ENCODE peak calls at places on chromosomes 5 and 9, in six cellular contexts. E is gastrocnemius medialis, W is pancreas, S is endothelial cell of umbilical vein, H is IMR-90, Z is dorsolateral prefrontal cortex. U is an unnamed sample.

GRCh38 chr9:23849379-23849778 is 23.3 kb upstream of the ELAVL2 start:
- DNase-seq in E (no peak), W (no peak), S (no peak), H (no peak), Z (no peak), U (no peak)

GRCh38 chr9:122339579-122339978 is 31.2 kb upstream of the PTGS1 start:
- DNase-seq in E (no peak), W (no peak), S (no peak), H (no peak), Z (no peak), U (no peak)

GRCh38 chr5:155728146-155728856 is 598.7 kb upstream of the SGCD start:
- DNase-seq in E (no peak), W (peak; percentile 43), S (no peak), H (peak; percentile 16), Z (no peak), U (peak; percentile 2)

GRCh38 chr9:124015661-124016131 is 4.1 kb downstream of the LHX2 start:
- DNase-seq in E (no peak), W (no peak), S (no peak), H (no peak), Z (no peak), U (no peak)

GRCh38 chr5:333945-334344 is 12.4 kb downstream of the AHRR start:
- DNase-seq in E (no peak), W (no peak), S (no peak), H (no peak), Z (no peak), U (no peak)

GRCh38 chr9:121286973-121287721 is 19.2 kb downstream of the GSN start:
- DNase-seq in E (peak; percentile 74), W (peak; percentile 76), S (peak; percentile 98), H (peak; percentile 95), Z (no peak), U (peak; percentile 95)

GRCh38 chr9:137083418-137084004 is 3.3 kb upstream of the MAN1B1 start:
- DNase-seq in E (no peak), W (no peak), S (peak; percentile 79), H (peak; percentile 97), Z (peak; percentile 83), U (peak; percentile 95)

GRCh38 chr5:8340739-8341344 is 471.9 kb downstream of the MTRR start:
- DNase-seq in E (no peak), W (no peak), S (no peak), H (peak; percentile 23), Z (no peak), U (peak; percentile 6)

GRCh38 chr9:127915801-127916664 is 808 bp downstream of the ST6GALNAC4 start:
- DNase-seq in E (no peak), W (no peak), S (peak; percentile 26), H (no peak), Z (no peak), U (no peak)

GRCh38 chr5:35253582-35253981 is 23.3 kb upstream of the PRLR start:
- DNase-seq in E (no peak), W (no peak), S (no peak), H (no peak), Z (no peak), U (no peak)

GRCh38 chr5:150235548-150235895 is 45.7 kb downstream of the SLC6A7 start:
- DNase-seq in E (no peak), W (no peak), S (no peak), H (no peak), Z (no peak), U (no peak)

GRCh38 chr5:119220576-119221197 is 135.1 kb upstream of the TNFAIP8 start:
- DNase-seq in E (no peak), W (no peak), S (no peak), H (peak; percentile 4), Z (no peak), U (no peak)

GRCh38 chr9:134626141-134626423 is 15.5 kb upstream of the COL5A1 start:
- DNase-seq in E (no peak), W (no peak), S (no peak), H (no peak), Z (no peak), U (no peak)

GRCh38 chr5:170184007-170184687 is 48.6 kb upstream of the C5orf58 start:
- DNase-seq in E (no peak), W (peak; percentile 66), S (peak; percentile 65), H (peak; percentile 37), Z (peak; percentile 63), U (peak; percentile 39)

GRCh38 chr9:21985964-21986667 is 8.1 kb downstream of the CDKN2A start:
- DNase-seq in E (no peak), W (no peak), S (no peak), H (no peak), Z (no peak), U (no peak)

GRCh38 chr9:21988056-21988990 is 5.9 kb downstream of the CDKN2A start:
- DNase-seq in E (no peak), W (no peak), S (peak; percentile 29), H (no peak), Z (no peak), U (no peak)

GRCh38 chr9:21993007-21993406 is 1.2 kb downstream of the CDKN2A start:
- DNase-seq in E (no peak), W (no peak), S (no peak), H (no peak), Z (no peak), U (no peak)

GRCh38 chr9:21991039-21991959 is 2.9 kb downstream of the CDKN2A start:
- DNase-seq in E (no peak), W (no peak), S (no peak), H (no peak), Z (no peak), U (no peak)

DNA sequence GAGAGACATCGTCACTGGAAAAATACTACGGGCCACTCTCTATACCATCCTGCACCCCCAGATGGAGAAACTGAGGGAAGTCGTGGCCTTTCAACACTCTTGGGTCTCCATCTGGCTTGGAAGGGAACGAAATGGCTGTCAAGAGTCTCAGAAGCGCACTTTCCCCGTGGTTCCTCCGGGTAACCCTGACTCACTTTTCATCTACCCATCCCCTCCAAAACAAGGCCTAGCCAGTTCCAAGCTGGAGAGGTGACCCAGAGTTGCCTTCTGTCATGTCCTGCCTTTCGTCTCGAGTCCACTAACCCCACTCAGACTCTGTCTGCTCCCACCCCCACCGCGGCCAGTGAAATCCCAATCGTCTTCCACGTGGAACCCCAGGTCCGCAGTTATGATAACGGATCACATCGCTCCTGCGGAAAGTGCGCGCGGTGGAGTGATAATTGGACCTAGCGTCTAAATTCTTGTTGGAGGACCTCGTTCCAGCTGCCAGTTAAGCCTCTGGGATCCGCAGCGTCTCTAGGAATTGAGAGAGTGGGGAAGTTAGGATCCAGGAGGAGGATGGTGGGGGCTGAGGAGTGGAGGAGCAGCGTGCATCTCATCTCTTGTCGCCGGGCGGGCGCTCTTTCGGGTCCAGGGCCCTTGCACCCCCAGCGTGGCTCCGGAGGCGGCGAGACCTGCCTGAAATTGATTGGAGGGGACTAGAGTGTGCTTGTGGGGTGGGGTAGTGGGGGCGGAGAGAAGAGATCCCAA is 4.6 kb downstream of the CDKN2A start:
- DNase-seq in E (no peak), W (no peak), S (no peak), H (no peak), Z (no peak), U (no peak)
- H3K4me3 ChIP-seq in E (no peak overlapping the region), W (no peak overlapping the region), S (no peak overlapping the region), H (no peak overlapping the region), Z (no peak overlapping the region), U (peak overlapping the region; percentile 5)

GRCh38 chr5:117588611-117589010 is 1014.0 kb upstream of the SEMA6A start:
- DNase-seq in E (no peak), W (no peak), S (no peak), H (no peak), Z (no peak), U (peak; percentile 8)

GRCh38 chr5:117594165-117594564 is 1019.5 kb upstream of the SEMA6A start:
- DNase-seq in E (peak; percentile 13), W (no peak), S (no peak), H (no peak), Z (peak; percentile 54), U (peak; percentile 12)

GRCh38 chr5:117587111-117587510 is 1012.5 kb upstream of the SEMA6A start:
- DNase-seq in E (no peak), W (no peak), S (no peak), H (no peak), Z (no peak), U (no peak)

GRCh38 chr5:117590944-117591343 is 1016.3 kb upstream of the SEMA6A start:
- DNase-seq in E (no peak), W (no peak), S (no peak), H (peak; percentile 8), Z (no peak), U (peak; percentile 18)
- TF ChIP-seq CTCF in E (no peak), W (no peak), S (no peak), H (peak; percentile 45), Z (peak; percentile 37), U (peak; percentile 42)

GRCh38 chr5:174750720-174751119 is 26.3 kb downstream of the MSX2 start:
- DNase-seq in E (no peak), W (no peak), S (no peak), H (peak; percentile 67), Z (no peak), U (no peak)
- H3K4me3 ChIP-seq in E (peak overlapping the region; percentile 24), W (peak overlapping the region; percentile 30), S (no peak overlapping the region), H (peak overlapping the region; percentile 55), Z (peak overlapping the region; percentile 70), U (peak overlapping the region; percentile 42)

GRCh38 chr5:72818866-72819534 is 2.5 kb downstream of the TNPO1 start:
- DNase-seq in E (peak; percentile 53), W (peak; percentile 53), S (peak; percentile 81), H (peak; percentile 48), Z (peak; percentile 64), U (peak; percentile 71)
- TF ChIP-seq CTCF in E (peak; percentile 41), W (no peak), S (peak; percentile 76), H (peak; percentile 51), Z (peak; percentile 66), U (peak; percentile 79)

DNA sequence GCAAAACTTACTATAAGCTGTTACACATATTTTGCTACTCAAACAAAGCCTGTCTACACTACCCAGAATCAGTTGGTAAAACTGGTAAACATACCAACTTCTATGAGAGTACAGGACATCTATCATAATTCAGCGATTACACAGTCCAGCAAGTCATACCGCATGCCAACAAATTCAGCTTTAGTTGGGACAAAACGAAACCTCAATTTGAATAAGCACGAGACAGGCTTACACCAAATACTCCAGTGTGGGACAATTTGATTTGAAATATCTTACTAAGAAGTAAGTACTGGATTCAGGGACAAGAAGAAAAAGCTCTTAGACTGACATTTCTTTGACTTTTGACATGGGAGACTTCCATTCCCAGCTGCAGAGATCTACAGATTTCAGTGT is 2.0 kb downstream of the NRG2 start:
- DNase-seq in E (peak; percentile 14), W (no peak), S (no peak), H (no peak), Z (no peak), U (no peak)
- H3K4me3 ChIP-seq in E (peak overlapping the region; percentile 88), W (peak overlapping the region; percentile 79), S (no peak overlapping the region), H (no peak overlapping the region), Z (peak overlapping the region; percentile 83), U (no peak overlapping the region)

U was measured in fibroblast of villous mesenchyme.